ENCODE peak calls at places on chromosomes 6 and 20, in four cellular contexts. L is HT1080, R is retinal pigment epithelial cell, I is Peyer's patch. Y is an unnamed sample.

GRCh38 chr6:90388395-90388794 is 91.8 kb upstream of the BACH2 start:
- DNase-seq in I (no peak), R (no peak), L (no peak), Y (no peak)

GRCh38 chr6:13908955-13909381 is 15.8 kb upstream of the RNF182 start:
- DNase-seq in I (no peak), L (peak), R (peak), Y (no peak)

GRCh38 chr6:134614606-134615485 is 296.9 kb upstream of the SGK1 start:
- DNase-seq in L (no peak), I (no peak), R (no peak), Y (no peak)

GRCh38 chr6:144564202-144564601 is 279.1 kb downstream of the UTRN start:
- DNase-seq in I (no peak), L (no peak), R (no peak), Y (no peak)

GRCh38 chr6:26571592-26572296 is 25.0 kb upstream of the ABT1 start:
- DNase-seq in R (peak), I (peak), L (peak), Y (no peak)

GRCh38 chr20:51013577-51014330 is 9.2 kb downstream of the KCNG1 start:
- DNase-seq in L (no peak), R (no peak), I (no peak), Y (no peak)

GRCh38 chr6:144349690-144350132 is 64.6 kb downstream of the UTRN start:
- DNase-seq in R (peak), L (peak), I (no peak), Y (no peak)

GRCh38 chr6:17470953-17471335 is 77.5 kb downstream of the CAP2 start:
- DNase-seq in R (peak), L (no peak), I (no peak), Y (no peak)

GRCh38 chr6:43228951-43229802 is at the start of gene DNPH1:
- DNase-seq in L (peak), R (no peak), I (peak), Y (peak)

GRCh38 chr6:150079604-150080003 is 10.7 kb upstream of the ULBP3 start:
- DNase-seq in R (no peak), L (peak), I (no peak), Y (no peak)